ENCODE peak calls at places on chromosomes 16 and 17, in four cellular contexts. K, Z, O and P are unnamed samples.

GRCh38 chr16:89575247-89576172 is at the start of gene CPNE7:
- DNase-seq in K (peak), Z (no peak), O (no peak), P (peak)

GRCh38 chr16:84555418-84556196 is 51.1 kb upstream of the MEAK7 start:
- DNase-seq in K (no peak), Z (no peak), O (no peak), P (peak)

GRCh38 chr17:44863254-44863918 is 15.7 kb downstream of the HIGD1B start:
- DNase-seq in K (no peak), Z (peak), O (no peak), P (no peak)

GRCh38 chr17:77882481-77883212 is 75.9 kb upstream of the TNRC6C start:
- DNase-seq in K (peak), Z (peak), O (peak), P (no peak)

GRCh38 chr17:535165-535564 is 179.5 kb downstream of the VPS53 start:
- DNase-seq in K (no peak), Z (no peak), O (no peak), P (no peak)

GRCh38 chr16:22181843-22182242 is 19.5 kb downstream of the SDR42E2 start:
- DNase-seq in K (no peak), Z (no peak), O (no peak), P (no peak)

GRCh38 chr17:73088561-73088960 is 3.9 kb downstream of the SLC39A11 start:
- DNase-seq in K (no peak), Z (no peak), O (no peak), P (no peak)

GRCh38 chr17:79624658-79625478 is 14.0 kb upstream of the RBFOX3 start:
- DNase-seq in K (no peak), Z (no peak), O (no peak), P (no peak)

GRCh38 chr16:67173808-67174705 is 3.7 kb downstream of the NOL3 start:
- DNase-seq in K (no peak), Z (peak), O (no peak), P (peak)

GRCh38 chr17:78324391-78325075 is 35.3 kb downstream of the SOCS3 start:
- DNase-seq in K (no peak), Z (no peak), O (no peak), P (peak)

GRCh38 chr17:16363749-16364536 is 10.7 kb upstream of the CENPV start:
- DNase-seq in K (peak), Z (peak), O (peak), P (peak)

GRCh38 chr16:84893849-84894599 is 74.2 kb downstream of the CRISPLD2 start:
- DNase-seq in K (no peak), Z (peak), O (peak), P (no peak)

GRCh38 chr16:82585675-82586074 is 41.1 kb upstream of the CDH13 start:
- DNase-seq in K (no peak), Z (no peak), O (no peak), P (no peak)

DNA sequence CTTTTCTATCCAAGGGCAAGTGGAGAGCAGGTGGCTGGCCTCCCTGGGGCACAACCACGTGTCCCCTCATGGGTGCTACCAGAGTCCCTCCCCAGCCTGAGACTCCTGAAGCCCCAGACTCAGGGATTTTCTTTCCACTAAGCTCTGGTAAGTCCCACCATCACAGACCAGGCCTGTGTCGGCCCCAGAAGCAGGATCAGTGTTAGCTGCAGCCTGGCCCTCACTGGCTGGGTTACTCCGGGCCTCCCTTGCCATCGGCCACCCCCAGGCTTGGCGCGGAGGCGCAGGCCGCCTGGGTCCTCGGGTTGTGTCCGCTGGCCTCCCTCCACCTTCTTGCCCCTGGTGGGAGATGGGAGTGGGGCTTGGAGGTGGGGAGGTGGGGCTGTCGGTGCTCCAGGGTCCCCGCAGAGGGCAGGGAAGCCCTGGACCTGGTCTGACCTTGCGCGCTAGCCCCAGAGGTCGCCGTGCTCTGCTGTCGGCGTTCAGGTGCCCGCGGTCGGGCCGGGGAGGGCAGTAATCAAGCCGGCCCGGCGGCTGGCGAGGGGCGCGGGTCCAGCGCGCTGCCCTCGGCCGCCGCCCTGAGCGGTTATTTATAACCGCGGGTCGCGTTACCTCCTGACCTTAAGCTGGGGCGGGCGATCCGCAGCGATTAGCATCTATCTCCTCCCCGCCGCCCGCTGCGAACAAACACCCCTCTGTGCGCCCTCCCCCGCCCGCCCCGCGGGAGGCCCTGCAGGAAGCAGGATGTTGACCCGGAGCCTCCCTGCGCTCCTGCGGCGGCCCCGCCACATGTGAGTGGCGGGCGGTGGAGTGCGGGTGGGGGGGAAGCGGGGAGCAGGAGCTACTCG is 78.1 kb upstream of the TOB1 start:
- DNase-seq in K (peak), Z (peak), O (no peak), P (peak)
- H3K27ac ChIP-seq in K (peak), Z (peak), O (no peak), P (no peak)

GRCh38 chr16:77961811-77962210 is 60.5 kb upstream of the CLEC3A start:
- DNase-seq in K (no peak), Z (no peak), O (no peak), P (no peak)

GRCh38 chr16:77963185-77964044 is 58.9 kb upstream of the CLEC3A start:
- DNase-seq in K (no peak), Z (no peak), O (peak), P (peak)

GRCh38 chr16:77962689-77963088 is 59.7 kb upstream of the CLEC3A start:
- DNase-seq in K (no peak), Z (no peak), O (no peak), P (no peak)

GRCh38 chr16:77956231-77956630 is 66.1 kb upstream of the CLEC3A start:
- DNase-seq in K (no peak), Z (no peak), O (no peak), P (no peak)

DNA sequence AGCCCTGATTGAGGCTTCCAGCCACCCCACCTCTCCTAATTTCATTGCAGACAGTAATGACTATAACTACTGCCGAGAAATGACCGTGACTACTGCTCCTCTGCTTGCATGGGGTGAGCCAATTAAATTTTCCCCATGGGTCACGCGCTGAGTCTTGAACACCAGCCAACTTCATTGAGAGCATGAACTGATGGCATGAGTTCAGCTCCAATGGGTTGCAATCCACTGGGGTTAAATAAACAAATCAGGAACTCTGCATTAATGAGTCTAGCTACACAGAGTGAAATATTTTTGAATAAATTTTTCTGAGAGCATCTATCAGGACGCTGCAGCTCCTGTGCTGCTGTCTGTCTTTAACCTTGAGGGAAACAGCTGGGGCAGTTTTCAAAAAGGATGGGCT is 61.6 kb upstream of the CLEC3A start:
- DNase-seq in K (no peak), Z (no peak), O (no peak), P (no peak)
- TF ChIP-seq JUNB in K (no peak), Z (no peak), O (no peak), P (no peak)

DNA sequence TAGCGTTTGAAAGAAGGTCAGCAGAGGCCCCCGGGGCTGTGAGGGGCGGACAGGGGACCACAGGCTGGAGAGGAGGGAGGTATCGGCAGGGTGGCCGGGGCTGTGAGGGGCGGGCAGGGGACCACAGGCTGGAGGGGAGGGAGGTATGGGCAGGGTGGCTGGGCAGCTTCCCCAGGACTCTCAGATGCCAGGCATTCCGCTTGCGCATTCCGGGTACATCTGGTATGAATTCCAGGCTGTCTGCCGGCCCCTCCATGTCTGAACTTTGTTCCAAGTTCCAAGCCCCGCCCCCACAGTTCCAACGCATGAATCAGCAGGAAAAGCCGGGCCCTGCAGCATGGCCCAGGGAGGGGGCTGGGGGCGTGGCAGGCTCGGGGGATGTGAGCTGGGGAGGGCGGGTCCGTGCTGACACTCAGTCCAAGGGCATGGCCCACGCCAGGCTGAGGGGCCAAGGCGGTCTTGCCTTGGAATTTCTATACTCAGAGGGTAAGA is 4.4 kb upstream of the TLCD2 start:
- DNase-seq in K (peak), Z (peak), O (no peak), P (peak)
- TF ChIP-seq POLR2AphosphoS5 in K (no peak), Z (no peak), O (no peak), P (no peak)

DNA sequence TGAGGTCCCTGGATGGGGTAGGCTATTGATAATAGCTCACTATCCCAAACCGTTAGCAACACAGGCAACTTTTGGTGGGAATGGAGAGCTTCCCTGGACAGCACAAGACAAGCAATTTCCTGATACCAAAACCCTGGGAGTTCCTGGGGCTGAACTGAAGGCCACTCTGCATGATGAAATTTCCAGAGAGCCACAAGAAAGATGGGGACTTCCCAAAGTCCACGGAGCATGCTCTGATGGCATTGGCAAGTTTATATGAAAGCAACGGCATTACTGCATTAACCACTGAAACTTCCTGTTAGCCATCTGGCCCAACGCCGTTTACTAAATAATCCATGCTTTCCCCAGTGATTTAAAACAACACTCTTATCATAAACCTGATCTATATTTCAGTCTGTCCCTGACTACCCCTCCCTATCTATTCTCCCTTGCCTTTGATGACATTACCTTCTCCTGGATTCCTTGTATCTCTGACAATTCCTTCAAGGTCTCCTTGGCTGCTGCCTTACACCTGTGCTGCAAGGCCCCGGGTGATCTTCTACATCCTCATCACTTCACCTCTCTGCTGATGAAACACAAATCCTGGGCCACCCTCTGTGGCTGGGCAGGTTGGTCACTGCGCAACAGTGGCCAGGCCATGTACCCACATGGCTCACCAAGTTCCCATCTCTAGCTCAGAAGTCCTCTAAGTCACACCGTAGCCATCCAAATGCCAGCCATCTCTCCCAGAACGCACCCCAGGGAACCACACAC is 108.5 kb upstream of the RCVRN start:
- DNase-seq in K (no peak), Z (no peak), O (peak), P (no peak)
- H3K27ac ChIP-seq in K (no peak), Z (no peak), O (peak), P (no peak)

DNA sequence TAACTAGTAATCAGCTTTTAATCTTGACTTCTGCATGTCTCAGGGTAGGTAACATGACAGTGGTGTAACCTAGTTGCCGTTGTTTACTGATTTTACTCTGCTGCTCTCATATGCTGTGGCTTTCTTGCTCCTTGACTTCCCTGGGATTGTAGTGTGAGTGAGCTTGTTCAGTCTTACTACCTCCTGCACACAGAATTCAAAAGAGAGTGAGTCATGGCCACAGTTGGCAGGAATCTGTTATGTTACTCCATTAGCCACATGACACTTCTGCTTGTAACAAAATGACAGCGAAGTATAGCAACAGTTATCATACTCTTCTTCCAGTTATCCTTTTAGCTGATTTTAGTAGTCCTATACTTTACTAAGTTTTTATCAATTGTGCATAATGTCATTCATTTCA is 18.8 kb downstream of the TNRC6A start:
- DNase-seq in K (peak), Z (no peak), O (no peak), P (no peak)
- TF ChIP-seq JUNB in K (no peak), Z (no peak), O (no peak), P (no peak)

GRCh38 chr17:28725166-28725659 is 820 bp downstream of the TLCD1 start:
- DNase-seq in K (peak), Z (peak), O (no peak), P (peak)
- TF ChIP-seq POLR2AphosphoS5 in K (peak), Z (peak), O (peak), P (peak)

DNA sequence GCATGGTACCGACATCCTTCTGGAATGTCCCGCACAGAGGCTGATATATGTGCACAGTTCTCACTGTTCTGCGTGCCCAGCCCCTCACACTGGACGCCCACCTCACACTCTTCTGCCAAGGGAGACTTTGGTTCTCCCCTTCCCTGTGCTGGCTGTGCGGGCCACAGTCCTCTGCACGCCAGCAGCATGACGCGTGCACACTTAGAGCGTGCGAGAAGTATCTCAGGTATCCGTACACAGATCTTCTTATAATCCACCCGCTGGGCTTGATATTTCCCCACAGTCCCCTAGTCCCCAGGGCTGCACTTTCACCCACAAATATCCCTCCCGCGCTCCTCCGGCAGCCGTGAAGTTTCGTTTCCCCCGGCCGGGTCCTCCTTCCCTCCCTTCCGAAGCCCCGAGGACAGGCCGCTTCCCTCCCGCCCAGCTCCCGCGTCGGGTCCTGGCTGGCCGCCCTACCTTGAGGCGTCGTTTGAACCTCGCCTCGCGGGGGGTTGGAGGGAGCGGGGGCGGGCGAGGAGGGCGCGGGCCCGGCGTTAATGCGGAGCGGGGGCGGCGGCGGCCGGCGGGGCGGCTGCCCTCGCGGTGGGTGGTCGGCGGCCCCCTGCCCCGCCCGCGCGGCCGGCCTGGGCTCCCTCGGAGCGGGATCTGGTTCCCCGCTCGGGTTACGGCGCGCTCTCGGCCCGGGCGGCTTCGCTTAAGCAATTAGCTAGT is 5.0 kb upstream of the FOXF1 start:
- DNase-seq in K (no peak), Z (no peak), O (no peak), P (peak)
- H3K27ac ChIP-seq in K (no peak), Z (no peak), O (no peak), P (no peak)

GRCh38 chr16:35173295-35173694 is 1713.9 kb downstream of the TP53TG3F start:
- DNase-seq in K (no peak), Z (no peak), O (no peak), P (no peak)
- TF ChIP-seq JUNB in K (no peak), Z (no peak), O (no peak), P (no peak)

GRCh38 chr17:4940625-4941021 is 555 bp downstream of the RNF167 start:
- DNase-seq in K (no peak), Z (no peak), O (no peak), P (peak)
- TF ChIP-seq POLR2AphosphoS5 in K (no peak), Z (peak), O (no peak), P (peak)

DNA sequence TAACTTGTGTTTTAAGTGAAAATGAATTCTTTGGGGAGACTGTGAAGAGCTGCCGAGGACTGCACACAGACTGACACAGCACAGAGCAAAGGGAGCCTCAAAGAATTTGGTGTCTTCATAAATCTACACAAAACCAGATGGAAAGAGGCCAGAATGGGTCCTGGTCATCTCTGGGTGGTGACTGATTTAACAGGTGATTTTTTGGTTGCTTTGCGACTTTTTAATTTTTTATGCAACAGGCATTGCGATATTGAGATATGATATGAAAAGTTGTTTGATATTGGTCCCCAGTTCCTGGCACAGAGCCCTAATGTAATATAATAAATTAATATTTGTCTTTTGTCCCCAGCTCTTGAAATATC is 12.6 kb upstream of the EIF1 start:
- DNase-seq in K (no peak), Z (no peak), O (no peak), P (no peak)
- H3K27ac ChIP-seq in K (peak), Z (peak), O (peak), P (peak)